ENCODE peak calls at places on chromosomes 2 and 18, in five cellular contexts. J is activated CD8-positive, alpha-beta memory T cell treated with anti-CD3 and anti-CD28 coated beads, Interleukin-2, amount 50 U/mL, for 4 hours; K is RPMI8226; P is anterior cingulate cortex; S is D341Med. R is an unnamed sample.
A peak's percentile ranks its signal among the peaks of the same experiment; 100 is the strongest.

GRCh38 chr18:57837917-57838548 is 34.9 kb upstream of the ATP8B1 start:
- DNase-seq in J (no peak), K (no peak), P (no peak), S (no peak), R (no peak)

GRCh38 chr2:157246212-157247067 is 11.1 kb upstream of the GALNT5 start:
- DNase-seq in J (no peak), K (no peak), P (no peak), S (no peak), R (no peak)

GRCh38 chr2:160110674-160111239 is 48.3 kb upstream of the PLA2R1 start:
- DNase-seq in J (no peak), K (no peak), P (no peak), S (no peak), R (no peak)

GRCh38 chr18:21740724-21741510 is at the start of gene MIB1:
- DNase-seq in J (peak; percentile 99), K (no peak), P (no peak), S (peak; percentile 91), R (peak; percentile 49)

GRCh38 chr2:6730003-6730402 is 135.7 kb downstream of the CMPK2 start:
- DNase-seq in J (no peak), K (no peak), P (no peak), S (no peak), R (no peak)

GRCh38 chr2:207960090-207960489 is 65.2 kb downstream of the PLEKHM3 start:
- DNase-seq in J (no peak), K (no peak), P (no peak), S (no peak), R (no peak)

GRCh38 chr2:152525277-152525838 is 190.4 kb downstream of the FMNL2 start:
- DNase-seq in J (no peak), K (no peak), P (no peak), S (no peak), R (peak; percentile 40)

GRCh38 chr2:112757265-112757664 is 7.1 kb downstream of the CKAP2L start:
- DNase-seq in J (no peak), K (no peak), P (no peak), S (no peak), R (no peak)

GRCh38 chr18:8616026-8616401 is 6.8 kb downstream of the RAB12 start:
- DNase-seq in J (no peak), K (no peak), P (no peak), S (no peak), R (no peak)

GRCh38 chr2:47014564-47015051 is 99.0 kb upstream of the MCFD2 start:
- DNase-seq in J (no peak), K (no peak), P (peak; percentile 91), S (no peak), R (no peak)

GRCh38 chr2:8309131-8309530 is 372.7 kb upstream of the ID2 start:
- DNase-seq in J (no peak), K (no peak), P (no peak), S (no peak), R (no peak)

GRCh38 chr18:3690682-3691066 is 240.7 kb downstream of the TGIF1 start:
- DNase-seq in J (no peak), K (no peak), P (no peak), S (no peak), R (no peak)

GRCh38 chr2:39608690-39609457 is 56.8 kb upstream of the TMEM178A start:
- DNase-seq in J (no peak), K (peak; percentile 4), P (no peak), S (no peak), R (no peak)

GRCh38 chr2:19185061-19185460 is 173.4 kb downstream of the OSR1 start:
- DNase-seq in J (no peak), K (no peak), P (no peak), S (no peak), R (no peak)

GRCh38 chr2:236176417-236176816 is 8.2 kb upstream of the GBX2 start:
- DNase-seq in J (no peak), K (peak; percentile 64), P (no peak), S (peak; percentile 72), R (no peak)

GRCh38 chr2:203583696-203584095 is 48.6 kb upstream of the RAPH1 start:
- DNase-seq in J (no peak), K (peak; percentile 25), P (no peak), S (no peak), R (no peak)

R was measured in NCI-H510A.